ENCODE peak calls at places on chromosomes 16 and 17, in four cellular contexts. One of them, this sample, is unnamed. For H3K4me1, the result is how much of the 10 kb centered on the place peaks cover.

GRCh38 chr17:80001376-80001775 is 34.3 kb downstream of the TBC1D16 start:
- DNase-seq in A673: no peak
- DNase-seq in mammary epithelial cell: no peak
- DNase-seq in stomach: no peak
- DNase-seq in this sample: no peak

GRCh38 chr17:50135316-50136095 is 5.5 kb upstream of the SAMD14 start:
- DNase-seq in stomach: no peak
- DNase-seq in mammary epithelial cell: no peak
- DNase-seq in A673: no peak
- DNase-seq in this sample: no peak

GRCh38 chr17:11177340-11177739 is 63.7 kb upstream of the SHISA6 start:
- DNase-seq in mammary epithelial cell: no peak
- DNase-seq in stomach: no peak
- DNase-seq in A673: no peak
- DNase-seq in this sample: no peak

GRCh38 chr17:71765437-71765836 is 355.4 kb upstream of the SOX9 start:
- DNase-seq in A673: peak
- DNase-seq in mammary epithelial cell: no peak
- DNase-seq in stomach: no peak
- DNase-seq in this sample: peak

GRCh38 chr17:15083225-15083624 is 181.9 kb downstream of the PMP22 start:
- DNase-seq in A673: no peak
- DNase-seq in mammary epithelial cell: no peak
- DNase-seq in stomach: no peak
- DNase-seq in this sample: no peak

GRCh38 chr16:4918790-4919210 is 18.1 kb downstream of the PPL start:
- DNase-seq in A673: no peak
- DNase-seq in mammary epithelial cell: no peak
- DNase-seq in stomach: peak
- DNase-seq in this sample: peak

GRCh38 chr16:86479419-86479818 is 30.9 kb upstream of the FOXF1 start:
- DNase-seq in A673: no peak
- DNase-seq in stomach: no peak
- DNase-seq in mammary epithelial cell: no peak
- DNase-seq in this sample: peak

GRCh38 chr17:80198144-80198661 is 21.9 kb downstream of the SGSH start:
- DNase-seq in mammary epithelial cell: no peak
- DNase-seq in stomach: no peak
- DNase-seq in A673: no peak
- DNase-seq in this sample: no peak

GRCh38 chr17:66533572-66533971 is 231.2 kb downstream of the PRKCA start:
- DNase-seq in stomach: no peak
- DNase-seq in A673: peak
- DNase-seq in mammary epithelial cell: no peak
- DNase-seq in this sample: no peak

GRCh38 chr17:56917559-56918296 is 3.9 kb upstream of the TRIM25 start:
- DNase-seq in stomach: no peak
- DNase-seq in A673: no peak
- DNase-seq in mammary epithelial cell: no peak
- DNase-seq in this sample: no peak

GRCh38 chr16:68711421-68712139 is 25.5 kb upstream of the CDH1 start:
- DNase-seq in A673: no peak
- DNase-seq in stomach: no peak
- DNase-seq in mammary epithelial cell: no peak
- DNase-seq in this sample: no peak

GRCh38 chr16:11431915-11432465 is 86.7 kb downstream of the RMI2 start:
- DNase-seq in A673: no peak
- DNase-seq in mammary epithelial cell: no peak
- DNase-seq in stomach: no peak
- DNase-seq in this sample: no peak

GRCh38 chr17:19646788-19647696 is 1.5 kb upstream of the ALDH3A2 start:
- DNase-seq in mammary epithelial cell: peak
- DNase-seq in stomach: no peak
- DNase-seq in A673: peak
- DNase-seq in this sample: peak

GRCh38 chr16:66399930-66400329 is 27.2 kb upstream of the BEAN1 start:
- DNase-seq in mammary epithelial cell: no peak
- DNase-seq in stomach: no peak
- DNase-seq in A673: peak
- DNase-seq in this sample: no peak

GRCh38 chr17:74959826-74960738 is 12.5 kb downstream of the HID1 start:
- DNase-seq in stomach: no peak
- DNase-seq in mammary epithelial cell: peak
- DNase-seq in A673: no peak
- DNase-seq in this sample: no peak

GRCh38 chr17:37025847-37026533 is 77.2 kb downstream of the AATF start:
- DNase-seq in A673: no peak
- DNase-seq in mammary epithelial cell: no peak
- DNase-seq in stomach: no peak
- DNase-seq in this sample: no peak

GRCh38 chr16:83574388-83574787 is 233.4 kb upstream of the HSBP1 start:
- DNase-seq in A673: no peak
- DNase-seq in mammary epithelial cell: peak
- DNase-seq in stomach: no peak
- DNase-seq in this sample: no peak

GRCh38 chr17:33927732-33928133 is 327.4 kb upstream of the CCL2 start:
- DNase-seq in stomach: no peak
- DNase-seq in mammary epithelial cell: no peak
- DNase-seq in A673: peak
- DNase-seq in this sample: no peak

GRCh38 chr17:40952675-40953074 is 14.1 kb downstream of the KRT39 start:
- DNase-seq in A673: peak
- DNase-seq in mammary epithelial cell: peak
- DNase-seq in stomach: no peak
- DNase-seq in this sample: no peak

GRCh38 chr17:40960144-40960543 is 6.6 kb downstream of the KRT39 start:
- DNase-seq in stomach: no peak
- DNase-seq in A673: no peak
- DNase-seq in mammary epithelial cell: no peak
- DNase-seq in this sample: no peak

GRCh38 chr17:40958086-40958953 is 8.4 kb downstream of the KRT39 start:
- DNase-seq in mammary epithelial cell: no peak
- DNase-seq in A673: no peak
- DNase-seq in stomach: peak
- DNase-seq in this sample: no peak

GRCh38 chr17:40953876-40954275 is 12.9 kb downstream of the KRT39 start:
- DNase-seq in A673: no peak
- DNase-seq in stomach: no peak
- DNase-seq in mammary epithelial cell: peak
- DNase-seq in this sample: no peak

GRCh38 chr17:40956401-40957254 is 10.1 kb downstream of the KRT39 start:
- DNase-seq in mammary epithelial cell: peak
- DNase-seq in A673: no peak
- DNase-seq in stomach: no peak
- DNase-seq in this sample: no peak
- H3K4me1 ChIP-seq in mammary epithelial cell: half or more
- H3K4me1 ChIP-seq in A673: under half
- H3K4me1 ChIP-seq in stomach: under half
- H3K4me1 ChIP-seq in this sample: under half

GRCh38 chr17:27846042-27846655 is 45.8 kb upstream of the NOS2 start:
- DNase-seq in A673: no peak
- DNase-seq in mammary epithelial cell: no peak
- DNase-seq in stomach: no peak
- DNase-seq in this sample: peak
- H3K4me3 ChIP-seq in A673: no peak
- H3K4me3 ChIP-seq in mammary epithelial cell: no peak
- H3K4me3 ChIP-seq in stomach: no peak
- H3K4me3 ChIP-seq in this sample: peak

DNA sequence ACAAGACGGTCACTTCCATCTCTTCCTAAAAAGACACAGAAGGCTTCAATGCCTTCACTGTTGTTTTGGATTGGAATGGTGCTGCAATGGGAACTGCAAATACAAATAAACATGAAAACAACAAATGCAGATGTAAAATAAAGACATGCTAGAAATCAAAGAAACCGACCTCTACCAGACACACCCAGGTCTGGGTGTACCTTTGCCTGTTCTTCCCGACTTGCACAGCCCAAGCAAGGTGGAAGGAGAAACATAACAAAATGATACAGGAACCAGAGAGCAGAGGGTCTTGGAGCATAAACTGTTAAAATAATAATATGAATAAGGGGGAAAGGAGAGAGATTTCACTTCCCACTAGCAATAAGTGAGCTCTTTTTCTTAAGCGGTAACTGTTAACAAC is 17.3 kb downstream of the RFFL start:
- DNase-seq in A673: no peak
- DNase-seq in stomach: no peak
- DNase-seq in mammary epithelial cell: no peak
- DNase-seq in this sample: peak
- H3K4me1 ChIP-seq in A673: under half
- H3K4me1 ChIP-seq in stomach: half or more
- H3K4me1 ChIP-seq in mammary epithelial cell: under half
- H3K4me1 ChIP-seq in this sample: under half

DNA sequence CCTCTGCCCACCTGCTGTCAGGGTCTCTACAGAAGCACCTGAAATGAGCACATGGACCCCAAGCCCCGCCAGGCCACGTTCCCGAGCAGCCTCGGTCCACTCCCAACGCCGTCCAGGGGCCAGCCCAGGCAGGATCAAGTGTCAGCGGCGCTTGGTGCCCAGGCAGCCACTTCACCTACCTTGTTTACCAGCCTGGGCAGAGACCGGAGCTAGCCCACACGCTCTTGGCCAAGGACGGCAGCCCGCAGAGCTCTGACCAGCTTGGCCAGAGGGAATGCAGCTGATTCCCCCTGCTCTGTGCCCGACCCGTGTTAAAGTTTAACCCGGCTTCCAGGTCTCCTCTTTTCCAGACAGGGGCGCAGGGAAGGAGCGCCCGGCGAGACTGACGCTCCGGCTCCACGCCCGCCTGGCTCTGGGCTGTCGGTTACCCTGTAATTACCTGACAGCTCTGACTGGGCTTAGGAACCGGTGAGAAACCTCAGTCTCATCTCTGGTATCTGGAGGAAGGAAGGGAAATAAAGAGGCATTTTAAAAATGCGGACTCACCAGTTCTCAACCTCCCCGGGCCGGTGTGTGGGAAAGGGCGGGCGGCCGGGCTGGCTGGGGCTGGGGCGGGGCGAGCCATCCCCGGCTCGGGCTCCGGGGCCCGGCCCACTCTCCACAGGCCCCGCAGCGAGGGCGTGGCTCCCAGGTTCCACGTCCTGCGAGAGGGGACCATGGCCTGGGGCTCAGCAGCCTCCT is 4.6 kb downstream of the KIFC3 start:
- DNase-seq in stomach: peak
- DNase-seq in mammary epithelial cell: peak
- DNase-seq in A673: peak
- DNase-seq in this sample: peak
- H3K4me3 ChIP-seq in stomach: peak
- H3K4me3 ChIP-seq in mammary epithelial cell: peak
- H3K4me3 ChIP-seq in A673: peak
- H3K4me3 ChIP-seq in this sample: no peak

GRCh38 chr17:44599298-44600175 is 42.3 kb downstream of the FZD2 start:
- DNase-seq in stomach: peak
- DNase-seq in mammary epithelial cell: no peak
- DNase-seq in A673: no peak
- DNase-seq in this sample: no peak

GRCh38 chr17:44598329-44598728 is 41.0 kb downstream of the FZD2 start:
- DNase-seq in stomach: no peak
- DNase-seq in mammary epithelial cell: no peak
- DNase-seq in A673: no peak
- DNase-seq in this sample: no peak

GRCh38 chr17:44601574-44602372 is 44.5 kb downstream of the FZD2 start:
- DNase-seq in A673: no peak
- DNase-seq in mammary epithelial cell: no peak
- DNase-seq in stomach: no peak
- DNase-seq in this sample: no peak

GRCh38 chr17:44602390-44602789 is 45.1 kb downstream of the FZD2 start:
- DNase-seq in stomach: peak
- DNase-seq in mammary epithelial cell: no peak
- DNase-seq in A673: no peak
- DNase-seq in this sample: no peak

GRCh38 chr17:44598932-44599297 is 41.6 kb downstream of the FZD2 start:
- DNase-seq in mammary epithelial cell: no peak
- DNase-seq in A673: no peak
- DNase-seq in stomach: no peak
- DNase-seq in this sample: no peak
- H3K4me1 ChIP-seq in mammary epithelial cell: under half
- H3K4me1 ChIP-seq in A673: under half
- H3K4me1 ChIP-seq in stomach: under half
- H3K4me1 ChIP-seq in this sample: under half

DNA sequence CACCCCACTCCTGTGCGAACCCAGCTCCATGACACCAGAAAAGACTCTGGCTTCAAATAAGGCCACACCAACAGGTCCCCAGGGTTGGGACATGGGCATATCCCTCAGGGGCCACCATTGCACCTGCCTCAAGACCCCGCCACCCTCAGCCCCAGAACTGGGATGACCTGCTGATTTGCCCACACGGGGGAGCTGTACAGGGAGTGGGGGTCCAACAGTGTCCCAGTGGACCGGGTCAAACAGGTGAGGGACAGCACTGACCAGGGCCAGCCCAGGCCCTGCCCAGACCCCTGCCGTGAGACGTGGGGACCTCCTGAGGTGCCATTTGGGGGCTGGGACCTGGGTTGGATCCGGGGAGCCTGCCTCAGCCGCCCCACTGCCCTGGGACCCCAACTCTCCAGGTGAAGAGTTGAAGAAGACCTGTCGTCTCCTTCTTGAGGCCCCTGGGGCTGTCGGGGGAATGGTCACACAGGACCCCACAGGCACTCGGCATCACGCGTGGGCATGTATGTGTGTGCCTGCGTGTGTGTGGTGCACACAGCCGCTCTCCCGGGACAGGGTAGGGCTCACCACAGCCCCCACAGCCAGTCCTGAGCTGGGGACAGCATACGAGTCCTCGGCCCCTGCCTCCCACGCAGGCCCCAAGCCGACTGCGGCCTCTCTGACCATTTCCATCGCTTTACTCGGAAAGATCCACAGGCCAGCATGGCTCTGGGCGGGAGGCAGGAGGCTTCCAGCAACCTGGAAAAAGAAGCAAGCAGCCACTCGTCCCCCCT is 34.2 kb upstream of the ZNF469 start:
- DNase-seq in mammary epithelial cell: no peak
- DNase-seq in A673: no peak
- DNase-seq in stomach: no peak
- DNase-seq in this sample: no peak
- H3K4me3 ChIP-seq in mammary epithelial cell: no peak
- H3K4me3 ChIP-seq in A673: no peak
- H3K4me3 ChIP-seq in stomach: no peak
- H3K4me3 ChIP-seq in this sample: no peak

DNA sequence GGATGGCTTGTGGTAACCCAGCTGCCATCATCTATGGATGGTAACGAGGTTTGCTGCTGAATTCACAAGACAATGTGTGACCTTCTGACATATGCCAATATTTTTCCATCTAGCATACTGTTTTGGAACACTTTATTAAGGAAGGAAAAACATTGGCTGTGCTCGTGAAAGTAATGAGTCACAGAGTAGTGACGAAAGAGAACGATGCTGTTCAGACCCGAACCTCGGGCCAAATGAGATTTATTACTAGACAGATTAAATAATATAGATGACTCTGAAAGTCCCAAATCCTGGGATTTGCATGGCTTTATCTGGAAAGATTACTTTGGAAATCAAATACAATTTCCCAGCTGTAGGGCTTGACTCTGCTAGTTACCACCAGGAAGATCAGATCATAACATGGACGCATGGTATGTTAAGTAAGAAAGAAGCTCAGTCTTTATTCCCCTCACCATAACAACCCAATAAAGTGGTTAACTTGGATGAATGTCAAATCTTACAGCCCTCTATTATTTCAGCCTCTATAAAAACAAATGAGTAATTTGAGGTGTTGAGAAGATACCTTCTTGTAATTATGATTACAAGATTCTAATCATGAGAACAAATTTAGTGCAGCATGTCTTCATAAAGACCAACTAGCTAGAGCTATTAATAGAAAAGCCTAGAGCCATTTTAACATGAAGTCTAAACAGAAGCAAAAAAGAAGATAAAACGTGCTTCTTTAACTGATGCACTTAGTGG is 32.6 kb downstream of the ERN1 start:
- DNase-seq in A673: no peak
- DNase-seq in mammary epithelial cell: peak
- DNase-seq in stomach: no peak
- DNase-seq in this sample: no peak
- H3K4me1 ChIP-seq in A673: under half
- H3K4me1 ChIP-seq in mammary epithelial cell: under half
- H3K4me1 ChIP-seq in stomach: half or more
- H3K4me1 ChIP-seq in this sample: under half